ENCODE peak calls at places on chromosomes 1 and 21, in eight cellular contexts. K is HCT116, B is K562, R is Panc1, F is GM23338, U is GM12878, Y is HepG2, S is upper lobe of left lung. G is an unnamed sample.

GRCh38 chr1:209646558-209646957 is 5.7 kb downstream of the LAMB3 start:
- ATAC-seq in B (peak; percentile 34), S (no peak), R (no peak), Y (peak; percentile 72), F (peak; percentile 88), K (no peak), U (peak; percentile 17), G (no peak)

GRCh38 chr1:18890704-18891103 is 11.7 kb downstream of the ALDH4A1 start:
- ATAC-seq in Y (no peak), S (no peak), K (no peak), B (no peak), F (peak; percentile 53), R (no peak), U (no peak), G (peak; percentile 67)

GRCh38 chr1:150235436-150235851 is 468 bp downstream of the ANP32E start:
- ATAC-seq in F (no peak), S (no peak), Y (no peak), U (no peak), B (peak; percentile 5), K (no peak), R (no peak), G (no peak)

GRCh38 chr21:24369278-24369677 is 1238.0 kb downstream of the MRPL39 start:
- ATAC-seq in F (no peak), U (no peak), B (no peak), Y (no peak), K (no peak), R (no peak), S (no peak), G (no peak)

GRCh38 chr1:108041360-108042143 is 76.6 kb upstream of the VAV3 start:
- ATAC-seq in U (peak; percentile 86), S (no peak), Y (no peak), R (no peak), B (no peak), K (no peak), F (no peak), G (no peak)

GRCh38 chr21:38646213-38646837 is 148.0 kb upstream of the ERG start:
- ATAC-seq in S (no peak), Y (no peak), R (no peak), K (no peak), B (no peak), U (no peak), F (no peak), G (no peak)

GRCh38 chr21:36241717-36242116 is 78.3 kb upstream of the MORC3 start:
- ATAC-seq in Y (no peak), B (no peak), K (no peak), S (no peak), R (no peak), U (no peak), F (no peak), G (no peak)

GRCh38 chr1:201399352-201400126 is 415 bp upstream of the LAD1 start:
- ATAC-seq in R (peak; percentile 41), F (peak; percentile 76), K (peak; percentile 64), S (no peak), B (peak; percentile 22), Y (peak; percentile 46), U (no peak), G (no peak)

GRCh38 chr1:84936116-84936810 is 43.3 kb upstream of the LPAR3 start:
- ATAC-seq in B (peak; percentile 88), K (peak; percentile 83), R (peak; percentile 80), Y (peak; percentile 79), S (peak; percentile 86), F (peak; percentile 71), U (peak; percentile 69), G (peak; percentile 69)

GRCh38 chr1:53195913-53196484 is 625 bp upstream of the CPT2 start:
- ATAC-seq in Y (peak; percentile 78), B (peak; percentile 6), F (no peak), K (no peak), R (peak; percentile 20), S (no peak), U (peak; percentile 3), G (peak; percentile 7)

GRCh38 chr1:21244986-21245687 is 45.1 kb downstream of the ECE1 start:
- ATAC-seq in B (peak; percentile 85), Y (peak; percentile 32), S (no peak), U (peak; percentile 53), F (peak; percentile 93), K (peak; percentile 81), R (no peak), G (no peak)

GRCh38 chr21:45482899-45483821 is 59.1 kb downstream of the SLC19A1 start:
- ATAC-seq in S (no peak), K (no peak), B (peak; percentile 43), Y (no peak), U (peak; percentile 46), F (no peak), R (no peak), G (no peak)

GRCh38 chr21:26118928-26119540 is 51.5 kb downstream of the APP start:
- ATAC-seq in S (no peak), B (no peak), K (no peak), F (no peak), U (no peak), R (no peak), Y (no peak), G (no peak)

GRCh38 chr1:2368053-2368744 is 23.2 kb downstream of the MORN1 start:
- ATAC-seq in R (peak; percentile 57), F (peak; percentile 35), Y (no peak), U (no peak), B (peak; percentile 74), K (no peak), S (no peak), G (no peak)

GRCh38 chr1:77888071-77888428 is 374 bp upstream of the NEXN start:
- ATAC-seq in R (peak; percentile 58), Y (peak; percentile 77), F (peak; percentile 52), S (peak; percentile 36), B (peak; percentile 61), K (no peak), U (no peak), G (peak; percentile 65)

GRCh38 chr1:186566140-186566850 is 105.4 kb upstream of the PDC start:
- ATAC-seq in S (no peak), B (no peak), U (peak; percentile 46), R (no peak), K (no peak), Y (no peak), F (no peak), G (no peak)

GRCh38 chr1:77990629-77991204 is 11.8 kb upstream of the FUBP1 start:
- ATAC-seq in U (no peak), S (no peak), F (no peak), R (no peak), K (no peak), Y (peak; percentile 51), B (no peak), G (no peak)

DNA sequence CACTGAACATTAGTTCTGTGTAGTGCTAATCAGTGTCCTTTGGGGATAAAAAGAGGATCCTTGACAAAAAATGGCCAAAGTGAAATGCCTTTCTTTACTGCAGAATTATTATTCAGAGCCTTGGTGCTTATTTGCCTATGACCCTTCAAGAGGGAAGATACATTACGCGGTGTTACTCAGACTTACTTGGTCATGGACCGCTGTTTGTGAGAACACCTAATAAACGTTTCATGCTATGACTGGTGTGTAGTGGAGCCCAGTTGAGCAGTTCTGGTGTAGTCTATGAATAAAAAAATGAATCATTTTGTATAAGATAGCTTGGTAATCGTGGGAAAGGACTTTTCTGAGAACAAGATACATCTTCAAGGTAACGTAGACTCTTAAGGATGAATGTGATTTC is 8.3 kb downstream of the NFYC start:
- ATAC-seq in Y (no peak), U (peak; percentile 90), R (no peak), S (no peak), F (no peak), K (no peak), B (no peak), G (no peak)
- H3K27ac ChIP-seq in Y (no peak overlapping the region), U (peak overlapping the region; percentile 77), R (no peak overlapping the region), S (no peak overlapping the region), F (no peak overlapping the region), K (no peak overlapping the region), B (peak overlapping the region; percentile 45), G (no peak overlapping the region)

DNA sequence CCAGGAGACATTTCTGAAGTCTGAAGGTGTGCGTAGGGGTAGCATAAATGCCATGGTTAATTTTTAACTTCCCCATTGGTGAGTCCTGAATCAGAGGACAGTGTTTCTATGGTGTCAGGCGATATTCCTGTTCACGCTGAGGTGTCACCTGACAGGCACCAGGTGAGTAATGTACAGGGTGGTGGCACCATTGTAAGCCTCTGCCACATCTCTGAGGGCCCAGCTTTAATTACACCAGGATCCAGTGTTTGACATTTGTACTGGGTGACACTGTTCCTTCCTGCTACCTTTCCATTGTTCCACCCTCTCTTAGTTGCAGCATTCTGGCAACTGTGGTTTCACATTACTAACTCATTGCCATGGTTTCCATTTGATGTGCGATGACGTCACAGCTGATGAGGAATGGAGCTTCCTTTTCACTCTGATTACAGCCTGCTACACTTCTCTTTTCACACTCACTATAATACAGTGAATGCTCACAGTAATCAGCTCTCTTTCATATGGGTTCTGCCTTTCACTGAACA is 40.6 kb upstream of the MARK1 start:
- ATAC-seq in B (peak; percentile 54), F (no peak), R (no peak), S (no peak), U (peak; percentile 58), Y (peak; percentile 58), K (peak; percentile 30), G (no peak)
- TF ChIP-seq POLR2AphosphoS5 in B (no peak), F (no peak), R (no peak), S (no peak), U (no peak), Y (no peak), K (no peak), G (no peak)

DNA sequence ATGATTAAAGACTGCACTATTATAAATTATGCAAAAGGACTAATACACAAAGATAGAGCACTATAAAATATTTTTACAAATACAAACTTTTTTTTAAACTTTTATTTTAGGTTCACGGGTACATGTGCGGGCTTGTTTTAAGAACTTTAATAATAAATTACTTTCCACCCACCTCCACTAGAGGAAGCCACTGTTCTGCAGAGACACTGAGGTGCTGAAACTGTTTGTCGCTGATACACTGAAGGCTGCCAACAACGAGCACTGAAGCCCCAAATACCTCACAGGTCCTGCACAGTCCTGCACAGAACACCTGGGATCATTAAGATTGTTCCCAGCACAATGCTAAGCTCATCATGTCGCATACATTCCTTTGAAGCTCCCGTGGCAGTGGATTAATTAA is 19.9 kb downstream of the COA6 start:
- ATAC-seq in K (no peak), S (no peak), U (no peak), Y (no peak), R (no peak), B (no peak), F (no peak), G (no peak)
- H3K27ac ChIP-seq in K (no peak overlapping the region), S (no peak overlapping the region), U (no peak overlapping the region), Y (no peak overlapping the region), R (no peak overlapping the region), B (no peak overlapping the region), F (no peak overlapping the region), G (no peak overlapping the region)

GRCh38 chr1:159898527-159898926 is 1.4 kb downstream of the CFAP45 start:
- ATAC-seq in S (no peak), R (no peak), U (peak; percentile 70), B (no peak), K (no peak), F (no peak), Y (no peak), G (no peak)
- TF ChIP-seq POLR2AphosphoS5 in S (no peak), R (no peak), U (no peak), B (no peak), K (no peak), F (no peak), Y (no peak), G (no peak)